ENCODE peak calls at places on chromosomes 3 and 15, in six cellular contexts. L is NCI-H1092; X is HFFc6; G is SW480; H is naive thymus-derived CD8-positive, alpha-beta T cell; E is AG04449. Q is an unnamed sample.
A peak's percentile ranks its signal among the peaks of the same experiment; 100 is the strongest.

GRCh38 chr3:23740517-23741402 is 65.0 kb upstream of the UBE2E1 start:
- DNase-seq in G (peak; percentile 83), X (no peak), H (no peak), L (no peak), E (no peak), Q (peak; percentile 22)

GRCh38 chr3:196518999-196519737 is 4.0 kb upstream of the SMCO1 start:
- DNase-seq in G (peak; percentile 41), H (peak; percentile 37), E (no peak), L (no peak), X (peak; percentile 45), Q (peak; percentile 84)

GRCh38 chr15:51727141-51727897 is 10.1 kb downstream of the LYSMD2 start:
- DNase-seq in E (no peak), L (no peak), G (no peak), X (peak; percentile 69), H (no peak), Q (peak; percentile 51)

GRCh38 chr15:68650901-68651709 is 72.3 kb downstream of the CORO2B start:
- DNase-seq in L (no peak), X (no peak), G (peak; percentile 20), E (no peak), H (no peak), Q (peak; percentile 67)

GRCh38 chr15:89677381-89677780 is 1.8 kb downstream of the PLIN1 start:
- DNase-seq in E (no peak), H (no peak), X (no peak), G (no peak), L (no peak), Q (no peak)

GRCh38 chr3:70333080-70333479 is 20.6 kb upstream of the MDFIC2 start:
- DNase-seq in H (no peak), G (no peak), E (no peak), X (no peak), L (no peak), Q (no peak)

GRCh38 chr15:31516874-31517273 is 190.2 kb downstream of the KLF13 start:
- DNase-seq in G (no peak), L (no peak), E (no peak), H (no peak), X (no peak), Q (peak; percentile 3)

GRCh38 chr15:28913171-28913765 is 27.5 kb downstream of the APBA2 start:
- DNase-seq in X (no peak), H (no peak), G (no peak), E (no peak), L (no peak), Q (no peak)

GRCh38 chr15:58249646-58250312 is 111.6 kb downstream of the AQP9 start:
- DNase-seq in L (no peak), E (no peak), G (no peak), H (no peak), X (no peak), Q (no peak)

GRCh38 chr3:23172059-23172458 is 31.1 kb upstream of the UBE2E2 start:
- DNase-seq in G (peak; percentile 77), X (no peak), H (no peak), E (no peak), L (no peak), Q (no peak)

GRCh38 chr15:31489281-31489680 is 162.6 kb downstream of the KLF13 start:
- DNase-seq in X (no peak), E (no peak), G (no peak), L (no peak), H (no peak), Q (no peak)

GRCh38 chr3:127903596-127903995 is 11.4 kb upstream of the KBTBD12 start:
- DNase-seq in E (no peak), H (no peak), X (no peak), L (no peak), G (no peak), Q (no peak)

GRCh38 chr15:57149196-57149595 is 227.1 kb upstream of the CGNL1 start:
- DNase-seq in E (no peak), L (no peak), X (peak; percentile 12), H (no peak), G (no peak), Q (peak; percentile 16)

GRCh38 chr15:45179221-45179985 is 8.4 kb downstream of the SHF start:
- DNase-seq in G (peak; percentile 79), H (peak; percentile 22), X (no peak), L (no peak), E (no peak), Q (peak; percentile 55)

GRCh38 chr15:26102988-26103387 is 239.9 kb upstream of the ATP10A start:
- DNase-seq in L (no peak), X (peak; percentile 45), H (no peak), E (no peak), G (peak; percentile 21), Q (peak; percentile 85)

GRCh38 chr3:144096016-144096415 is 124.4 kb downstream of the DIPK2A start:
- DNase-seq in H (no peak), E (no peak), X (no peak), G (no peak), L (no peak), Q (no peak)

GRCh38 chr3:82839871-82840270 is 1078.4 kb upstream of the GBE1 start:
- DNase-seq in L (no peak), G (no peak), E (no peak), H (no peak), X (no peak), Q (no peak)

GRCh38 chr15:78098131-78098755 is 5.9 kb downstream of the SH2D7 start:
- DNase-seq in X (no peak), H (no peak), G (no peak), L (no peak), E (no peak), Q (no peak)

GRCh38 chr3:128714887-128715496 is 11.0 kb upstream of the RAB7A start:
- DNase-seq in L (no peak), X (no peak), G (no peak), E (no peak), H (no peak), Q (no peak)

GRCh38 chr3:54857343-54857742 is 70.5 kb downstream of the LRTM1 start:
- DNase-seq in H (no peak), G (no peak), E (no peak), X (no peak), L (no peak), Q (no peak)

GRCh38 chr3:161413127-161413854 is 42.0 kb upstream of the SPTSSB start:
- DNase-seq in G (no peak), H (no peak), E (no peak), L (no peak), X (no peak), Q (no peak)

GRCh38 chr3:171776839-171777607 is 33.3 kb downstream of the PLD1 start:
- DNase-seq in H (no peak), G (no peak), E (no peak), X (no peak), L (no peak), Q (no peak)

GRCh38 chr3:72591522-72592421 is 256.5 kb downstream of the SHQ1 start:
- DNase-seq in X (peak; percentile 96), E (peak; percentile 63), L (no peak), H (no peak), G (peak; percentile 25), Q (peak; percentile 93)

GRCh38 chr15:40063563-40064011 is 24.6 kb upstream of the SRP14 start:
- DNase-seq in G (no peak), L (no peak), E (no peak), X (peak; percentile 76), H (no peak), Q (peak; percentile 73)

Q was measured in AG20443.